ENCODE peak calls at places on chromosomes 7 and 10, in six cellular contexts. T, A, W, O, D and M are unnamed samples.

GRCh38 chr7:2668401-2668800 is 19.6 kb upstream of the AMZ1 start:
- DNase-seq in A (peak; percentile 95), O (no peak), T (no peak), D (peak; percentile 35), W (no peak), M (no peak)

GRCh38 chr10:100688201-100688600 is 57.2 kb upstream of the PAX2 start:
- DNase-seq in D (no peak), O (no peak), W (no peak), A (no peak), T (no peak), M (no peak)

GRCh38 chr7:42093361-42093905 is 143.6 kb downstream of the GLI3 start:
- DNase-seq in T (no peak), W (no peak), O (no peak), D (no peak), A (no peak), M (peak; percentile 28)

GRCh38 chr10:8049151-8049873 is 5.2 kb upstream of the GATA3 start:
- DNase-seq in D (no peak), W (no peak), A (no peak), T (no peak), O (no peak), M (no peak)

GRCh38 chr7:136925049-136925448 is 56.6 kb downstream of the CHRM2 start:
- DNase-seq in W (no peak), D (no peak), O (no peak), A (peak; percentile 58), T (no peak), M (no peak)

GRCh38 chr7:30525409-30525808 is 20.8 kb upstream of the GGCT start:
- DNase-seq in A (no peak), D (no peak), O (no peak), T (no peak), W (no peak), M (no peak)

GRCh38 chr7:152158801-152159587 is 133.5 kb downstream of the GALNT11 start:
- DNase-seq in A (no peak), O (no peak), W (no peak), D (no peak), T (no peak), M (no peak)

GRCh38 chr10:78388331-78389050 is 354.8 kb downstream of the RPS24 start:
- DNase-seq in W (no peak), A (no peak), D (no peak), T (no peak), O (no peak), M (no peak)

GRCh38 chr10:86936661-86937501 is 20.5 kb downstream of the MMRN2 start:
- DNase-seq in O (no peak), W (no peak), T (no peak), D (peak; percentile 71), A (peak; percentile 62), M (peak; percentile 39)

GRCh38 chr10:76492678-76493472 is 1061.5 kb downstream of the LRMDA start:
- DNase-seq in W (no peak), O (no peak), D (no peak), A (no peak), T (no peak), M (no peak)

GRCh38 chr10:76647276-76647675 is 990.3 kb downstream of the KCNMA1 start:
- DNase-seq in D (peak; percentile 18), O (no peak), W (no peak), A (peak; percentile 40), T (no peak), M (no peak)

GRCh38 chr7:139623518-139623917 is 100.0 kb downstream of the CLEC2L start:
- DNase-seq in T (no peak), O (no peak), W (no peak), A (peak; percentile 17), D (peak; percentile 6), M (no peak)

GRCh38 chr7:108181073-108181985 is 51.2 kb upstream of the LAMB4 start:
- DNase-seq in D (peak; percentile 57), A (peak; percentile 63), O (no peak), W (peak; percentile 51), T (no peak), M (peak; percentile 80)

GRCh38 chr10:19347592-19347991 is 299.0 kb downstream of the MALRD1 start:
- DNase-seq in D (peak; percentile 4), A (no peak), O (no peak), T (no peak), W (no peak), M (peak; percentile 0)

GRCh38 chr7:10474048-10474447 is 499.6 kb upstream of the PHF14 start:
- DNase-seq in A (peak; percentile 22), T (no peak), W (no peak), O (no peak), D (no peak), M (no peak)

GRCh38 chr7:115094163-115094562 is 172.3 kb downstream of the MDFIC start:
- DNase-seq in A (no peak), D (peak; percentile 63), W (no peak), T (no peak), O (no peak), M (no peak)

GRCh38 chr10:18197706-18198105 is 57.5 kb downstream of the CACNB2 start:
- DNase-seq in T (no peak), O (no peak), D (no peak), W (no peak), A (no peak), M (no peak)

GRCh38 chr7:138663741-138664710 is 37.1 kb downstream of the SVOPL start:
- DNase-seq in O (no peak), D (peak; percentile 7), T (no peak), W (no peak), A (peak; percentile 24), M (peak; percentile 62)

GRCh38 chr7:22481726-22482125 is 18.3 kb downstream of the STEAP1B start:
- DNase-seq in D (peak; percentile 64), A (peak; percentile 4), T (no peak), W (no peak), O (no peak), M (peak; percentile 19)

GRCh38 chr10:109902992-109903947 is 20.0 kb downstream of the XPNPEP1 start:
- DNase-seq in A (peak; percentile 45), T (no peak), O (peak; percentile 32), D (peak; percentile 76), W (no peak), M (no peak)

GRCh38 chr7:40709077-40709964 is 574.5 kb downstream of the SUGCT start:
- DNase-seq in O (no peak), T (no peak), A (peak; percentile 51), W (no peak), D (peak; percentile 50), M (no peak)

GRCh38 chr10:28387141-28387540 is 84.3 kb upstream of the MPP7 start:
- DNase-seq in D (no peak), T (no peak), A (no peak), O (no peak), W (no peak), M (no peak)

GRCh38 chr7:64642046-64642445 is 23.9 kb upstream of the ZNF107 start:
- DNase-seq in O (no peak), D (no peak), W (no peak), A (no peak), T (no peak), M (no peak)

GRCh38 chr10:38054361-38054797 is 39.8 kb upstream of the ZNF37A start:
- DNase-seq in A (peak; percentile 69), D (peak; percentile 70), T (no peak), W (no peak), O (no peak), M (peak; percentile 89)

GRCh38 chr7:81769891-81770818 is at the start of gene HGF:
- DNase-seq in O (peak; percentile 34), W (no peak), A (peak; percentile 83), T (peak; percentile 1), D (peak; percentile 81), M (peak; percentile 63)

GRCh38 chr7:47449810-47450586 is 131.9 kb downstream of the TNS3 start:
- DNase-seq in D (peak; percentile 93), A (peak; percentile 84), O (no peak), T (no peak), W (no peak), M (peak; percentile 41)

GRCh38 chr10:125824736-125825135 is 1.4 kb downstream of the BCCIP start:
- DNase-seq in A (peak; percentile 22), T (no peak), W (no peak), O (no peak), D (peak; percentile 76), M (peak; percentile 38)

GRCh38 chr10:110137142-110137545 is 70.3 kb upstream of the MXI1 start:
- DNase-seq in O (peak; percentile 14), A (peak; percentile 82), T (no peak), W (peak; percentile 55), D (peak; percentile 88), M (peak; percentile 93)

GRCh38 chr10:46552526-46553237 is 3.8 kb downstream of the GPRIN2 start:
- DNase-seq in O (peak; percentile 77), W (no peak), T (no peak), D (no peak), A (no peak), M (no peak)

GRCh38 chr7:158809596-158809995 is 19.7 kb downstream of the ESYT2 start:
- DNase-seq in D (no peak), T (no peak), A (peak; percentile 41), W (no peak), O (no peak), M (no peak)

GRCh38 chr7:4726051-4726450 is 44.0 kb downstream of the FOXK1 start:
- DNase-seq in A (peak; percentile 64), T (no peak), D (peak; percentile 15), O (no peak), W (no peak), M (no peak)
- H3K4me1 ChIP-seq in A (peaks cover 47% of the 10 kb centered on the region), T (peaks cover 18% of the 10 kb centered on the region), D (peaks cover 12% of the 10 kb centered on the region), O (peaks cover 6% of the 10 kb centered on the region), W (no peaks in the 10 kb centered on the region), M (peaks cover 33% of the 10 kb centered on the region)

DNA sequence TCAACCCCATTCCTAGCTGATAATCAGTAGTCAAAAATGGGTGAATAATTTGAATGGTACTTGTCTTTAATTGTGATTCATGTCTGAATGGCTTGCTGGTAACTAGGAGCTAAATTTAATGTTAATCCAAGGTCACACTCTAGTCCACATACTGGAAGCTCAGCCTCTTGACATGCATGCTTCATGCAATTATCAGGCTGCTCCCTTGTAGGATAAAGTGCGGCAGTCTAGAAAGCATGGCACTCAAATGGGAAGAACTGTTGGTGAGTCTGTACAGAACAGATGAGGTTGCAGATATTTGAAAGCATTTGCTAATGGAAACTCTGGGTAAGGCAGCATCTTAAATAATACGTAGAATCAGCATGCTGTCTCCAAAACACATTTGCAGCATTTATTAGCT is 499.4 kb downstream of the AUTS2 start:
- DNase-seq in T (no peak), D (no peak), O (no peak), W (no peak), A (no peak), M (no peak)
- H3K4me1 ChIP-seq in T (peaks cover 3% of the 10 kb centered on the region), D (no peaks in the 10 kb centered on the region), O (peaks cover 6% of the 10 kb centered on the region), W (no peaks in the 10 kb centered on the region), A (peaks cover 2% of the 10 kb centered on the region), M (peaks cover 17% of the 10 kb centered on the region)

GRCh38 chr10:3805791-3806381 is 20.9 kb upstream of the KLF6 start:
- DNase-seq in W (peak; percentile 51), O (no peak), T (no peak), A (peak; percentile 91), D (peak; percentile 93), M (peak; percentile 91)
- H3K4me1 ChIP-seq in W (peaks cover 82% of the 10 kb centered on the region), O (peaks cover 2% of the 10 kb centered on the region), T (peaks cover 38% of the 10 kb centered on the region), A (peaks cover 33% of the 10 kb centered on the region), D (peaks cover 53% of the 10 kb centered on the region), M (peaks cover 47% of the 10 kb centered on the region)

DNA sequence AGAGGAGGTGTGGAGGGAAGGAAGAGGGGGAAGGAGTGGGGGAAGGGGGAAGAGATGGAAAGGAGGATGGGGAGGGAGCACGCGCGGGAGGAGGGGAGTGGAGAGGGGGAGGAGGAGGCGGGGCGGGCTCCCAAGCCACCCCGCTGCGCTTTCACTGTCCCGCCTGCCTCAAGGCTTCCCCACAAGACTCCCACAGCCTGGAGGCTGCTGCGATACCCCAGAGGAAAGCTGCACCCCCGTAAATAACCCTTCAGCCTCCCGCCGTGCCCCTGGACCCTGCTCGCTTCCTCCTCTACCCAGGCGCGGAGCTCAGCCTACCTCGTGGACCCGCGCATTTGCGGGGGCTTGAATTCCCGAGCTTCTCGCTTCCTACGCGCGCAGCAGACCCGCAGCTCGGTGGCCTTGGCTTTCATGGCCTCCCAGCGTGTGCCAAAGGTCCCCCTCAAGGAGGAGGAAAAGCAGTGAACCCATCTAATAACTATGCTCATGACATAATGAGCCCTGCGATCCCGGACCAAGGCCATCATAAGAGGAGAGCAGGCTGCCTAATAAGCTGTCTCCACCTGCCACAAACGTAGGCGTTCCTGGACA is at the start of gene C10orf67:
- DNase-seq in A (peak; percentile 49), O (no peak), T (no peak), D (peak; percentile 46), W (no peak), M (peak; percentile 52)
- H3K4me1 ChIP-seq in A (peaks cover 11% of the 10 kb centered on the region), O (no peaks in the 10 kb centered on the region), T (peaks cover 7% of the 10 kb centered on the region), D (peaks cover 39% of the 10 kb centered on the region), W (no peaks in the 10 kb centered on the region), M (peaks cover 19% of the 10 kb centered on the region)